ENCODE peak calls at places on chromosomes 2 and 18, in four cellular contexts. S, C, H and U are unnamed samples.

GRCh38 chr2:119679526-119679837 is 481 bp downstream of the TMEM177 start:
- DNase-seq in C (no peak), S (no peak), H (no peak), U (no peak)

GRCh38 chr2:37984176-37984575 is 59.1 kb downstream of the RMDN2 start:
- DNase-seq in S (no peak), C (no peak), H (no peak), U (no peak)

GRCh38 chr18:48896326-48896874 is 54.4 kb downstream of the SMAD7 start:
- DNase-seq in C (no peak), H (no peak), S (no peak), U (no peak)

GRCh38 chr2:65198737-65199136 is 28.9 kb upstream of the ACTR2 start:
- DNase-seq in H (no peak), C (peak), S (no peak), U (no peak)

GRCh38 chr18:58819051-58819450 is 45.6 kb upstream of the ZNF532 start:
- DNase-seq in C (no peak), H (no peak), S (no peak), U (no peak)

GRCh38 chr2:58939388-58939787 is 698.3 kb upstream of the FANCL start:
- DNase-seq in H (no peak), S (no peak), C (no peak), U (no peak)

GRCh38 chr2:133414486-133415209 is 153.6 kb downstream of the NCKAP5 start:
- DNase-seq in S (no peak), C (no peak), H (no peak), U (no peak)

GRCh38 chr2:40101076-40101688 is 322.1 kb upstream of the THUMPD2 start:
- DNase-seq in H (no peak), C (no peak), S (no peak), U (no peak)

GRCh38 chr2:208256192-208256782 is 1.4 kb upstream of the IDH1 start:
- DNase-seq in C (peak), H (no peak), S (no peak), U (no peak)

GRCh38 chr18:10015288-10015701 is 101.5 kb downstream of the VAPA start:
- DNase-seq in H (no peak), S (no peak), C (no peak), U (no peak)

GRCh38 chr18:5167827-5168226 is 29.2 kb downstream of the AKAIN1 start:
- DNase-seq in C (no peak), S (no peak), H (no peak), U (no peak)

GRCh38 chr2:16774980-16775963 is 109.6 kb upstream of the CYRIA start:
- DNase-seq in S (no peak), H (no peak), C (peak), U (no peak)

GRCh38 chr2:218733615-218734021 is 23.0 kb downstream of the TTLL4 start:
- DNase-seq in C (peak), H (peak), S (no peak), U (peak)

GRCh38 chr18:76256897-76257500 is 238.0 kb downstream of the ZNF516 start:
- DNase-seq in S (no peak), H (no peak), C (peak), U (no peak)

GRCh38 chr18:45102863-45103262 is 422.2 kb downstream of the SETBP1 start:
- DNase-seq in C (peak), S (no peak), H (no peak), U (no peak)

GRCh38 chr2:27255660-27256059 is 7.2 kb downstream of the SLC30A3 start:
- DNase-seq in H (no peak), S (no peak), C (no peak), U (no peak)

GRCh38 chr2:157523270-157524059 is 79.6 kb upstream of the CYTIP start:
- DNase-seq in S (no peak), C (peak), H (no peak), U (no peak)

GRCh38 chr2:19876751-19877150 is 25.0 kb downstream of the TTC32 start:
- DNase-seq in H (no peak), C (no peak), S (no peak), U (no peak)

GRCh38 chr2:3635171-3636008 is 22.6 kb upstream of the ALLC start:
- DNase-seq in H (no peak), S (no peak), C (no peak), U (no peak)

GRCh38 chr2:102801098-102801718 is 39.4 kb downstream of the TMEM182 start:
- DNase-seq in C (no peak), H (no peak), S (no peak), U (no peak)

GRCh38 chr2:62817348-62817747 is 111.8 kb downstream of the EHBP1 start:
- DNase-seq in C (no peak), S (no peak), H (no peak), U (no peak)

GRCh38 chr18:50944245-50944917 is 23.5 kb upstream of the ELAC1 start:
- DNase-seq in C (peak), H (no peak), S (no peak), U (no peak)

GRCh38 chr2:233938676-233939370 is 21.6 kb downstream of the TRPM8 start:
- DNase-seq in C (no peak), S (no peak), H (peak), U (peak)

GRCh38 chr2:27057184-27057583 is 5.7 kb downstream of the AGBL5 start:
- DNase-seq in S (no peak), C (no peak), H (no peak), U (no peak)

GRCh38 chr2:218249686-218250085 is 11.1 kb upstream of the GPBAR1 start:
- DNase-seq in C (no peak), H (no peak), S (no peak), U (no peak)

GRCh38 chr2:207419331-207419730 is 110.4 kb upstream of the CREB1 start:
- DNase-seq in C (no peak), H (no peak), S (no peak), U (no peak)

GRCh38 chr2:23475036-23475435 is 90.1 kb downstream of the KLHL29 start:
- DNase-seq in S (no peak), C (no peak), H (no peak), U (no peak)

GRCh38 chr2:113064898-113065297 is 2.9 kb upstream of the IL1F10 start:
- DNase-seq in S (no peak), H (no peak), C (no peak), U (no peak)

GRCh38 chr2:129299756-129300155 is 679.7 kb upstream of the RAB6C start:
- DNase-seq in S (no peak), C (no peak), H (no peak), U (no peak)